ENCODE peak calls at places on chromosome 13, in seven cellular contexts. N is IMR-90, K is adipocyte, P is transverse colon, O is neuronal stem cell, M is testis, G is GM23338. X is an unnamed sample.

GRCh38 chr13:46648166-46648607 is 95.2 kb downstream of the LRCH1 start:
- DNase-seq in N (peak; percentile 60), K (peak; percentile 58), P (peak; percentile 64), O (no peak), M (no peak), G (peak; percentile 65), X (no peak)

GRCh38 chr13:73417012-73417615 is 358.3 kb downstream of the KLF5 start:
- DNase-seq in N (no peak), K (no peak), P (no peak), O (no peak), M (peak; percentile 16), G (peak; percentile 30), X (no peak)

GRCh38 chr13:114004416-114005205 is 30.7 kb upstream of the C13orf46 start:
- DNase-seq in N (peak; percentile 50), K (no peak), P (no peak), O (no peak), M (no peak), G (no peak), X (peak; percentile 39)

GRCh38 chr13:42148538-42148937 is 100.1 kb downstream of the DGKH start:
- DNase-seq in N (no peak), K (no peak), P (no peak), O (no peak), M (no peak), G (no peak), X (no peak)

GRCh38 chr13:51269039-51269438 is 46.8 kb downstream of the FAM124A start:
- DNase-seq in N (peak; percentile 26), K (peak; percentile 15), P (no peak), O (no peak), M (no peak), G (no peak), X (no peak)

GRCh38 chr13:26497991-26498423 is 59.5 kb upstream of the WASF3 start:
- DNase-seq in N (peak; percentile 96), K (no peak), P (no peak), O (no peak), M (no peak), G (no peak), X (no peak)

GRCh38 chr13:27482996-27483395 is 32.6 kb upstream of the MTIF3 start:
- DNase-seq in N (no peak), K (no peak), P (peak; percentile 43), O (no peak), M (no peak), G (no peak), X (no peak)

GRCh38 chr13:24651718-24652345 is 28.4 kb upstream of the ATP12A start:
- DNase-seq in N (no peak), K (no peak), P (peak; percentile 84), O (no peak), M (no peak), G (no peak), X (no peak)

GRCh38 chr13:41467546-41467945 is 10.2 kb downstream of the RGCC start:
- DNase-seq in N (no peak), K (no peak), P (no peak), O (no peak), M (no peak), G (peak; percentile 22), X (no peak)

GRCh38 chr13:103525530-103525929 is 459.3 kb upstream of the SLC10A2 start:
- DNase-seq in N (no peak), K (no peak), P (no peak), O (no peak), M (no peak), G (no peak), X (no peak)

GRCh38 chr13:102693250-102693649 is 1.6 kb downstream of the METTL21C start:
- DNase-seq in N (no peak), K (no peak), P (no peak), O (no peak), M (no peak), G (no peak), X (no peak)

GRCh38 chr13:100517135-100517534 is 71.5 kb downstream of the GGACT start:
- DNase-seq in N (no peak), K (no peak), P (peak; percentile 68), O (no peak), M (no peak), G (no peak), X (no peak)

GRCh38 chr13:61316647-61317046 is 99.0 kb downstream of the PCDH20 start:
- DNase-seq in N (no peak), K (no peak), P (no peak), O (no peak), M (no peak), G (peak; percentile 24), X (no peak)

GRCh38 chr13:48412881-48413351 is at the start of gene LPAR6:
- DNase-seq in N (peak; percentile 73), K (no peak), P (no peak), O (no peak), M (no peak), G (peak; percentile 35), X (no peak)

GRCh38 chr13:50370303-50370950 is 355.2 kb downstream of the KCNRG start:
- DNase-seq in N (no peak), K (no peak), P (no peak), O (no peak), M (no peak), G (no peak), X (no peak)

GRCh38 chr13:33927315-33927714 is 109.4 kb downstream of the RFC3 start:
- DNase-seq in N (peak; percentile 64), K (peak; percentile 67), P (no peak), O (no peak), M (no peak), G (no peak), X (no peak)

GRCh38 chr13:40494932-40495619 is 171.4 kb downstream of the FOXO1 start:
- DNase-seq in N (no peak), K (no peak), P (no peak), O (no peak), M (no peak), G (no peak), X (no peak)

GRCh38 chr13:29924482-29924884 is 74.1 kb upstream of the UBL3 start:
- DNase-seq in N (peak; percentile 86), K (peak; percentile 72), P (no peak), O (no peak), M (no peak), G (no peak), X (no peak)

GRCh38 chr13:45518525-45519235 is 53.9 kb downstream of the COG3 start:
- DNase-seq in N (peak; percentile 90), K (peak; percentile 55), P (no peak), O (no peak), M (no peak), G (no peak), X (no peak)
- H3K36me3 ChIP-seq in N (peaks cover 22% of the 10 kb centered on the region), K (peaks cover 84% of the 10 kb centered on the region), P (peaks cover 54% of the 10 kb centered on the region), O (peaks cover 8% of the 10 kb centered on the region), M (no peaks in the 10 kb centered on the region), G (peaks cover 19% of the 10 kb centered on the region), X (peaks cover 80% of the 10 kb centered on the region)

DNA sequence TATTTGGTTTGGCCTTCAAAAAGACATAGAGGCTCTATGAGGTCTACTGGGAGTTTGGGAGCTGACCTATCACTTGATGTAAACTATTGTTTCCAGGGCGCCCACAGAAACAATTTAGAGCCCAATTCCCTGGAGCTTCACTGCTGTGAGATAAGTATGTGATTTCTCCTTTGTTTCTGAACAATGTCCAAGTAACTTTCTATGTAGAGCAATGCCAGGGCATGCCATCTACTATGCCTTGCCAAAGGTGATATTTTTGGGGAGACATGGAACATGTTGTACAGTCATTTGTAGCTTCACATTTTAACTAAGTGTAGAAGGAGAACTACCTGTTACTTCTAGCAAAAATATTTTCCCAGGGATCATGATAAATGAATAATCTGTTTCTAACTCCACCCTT is 872.6 kb downstream of the GPC5 start:
- DNase-seq in N (no peak), K (no peak), P (no peak), O (no peak), M (no peak), G (no peak), X (no peak)
- H3K4me1 ChIP-seq in N (no peaks in the 10 kb centered on the region), K (no peaks in the 10 kb centered on the region), P (no peaks in the 10 kb centered on the region), O (no peaks in the 10 kb centered on the region), M (no peaks in the 10 kb centered on the region), G (no peaks in the 10 kb centered on the region), X (no peaks in the 10 kb centered on the region)

GRCh38 chr13:110426745-110427144 is 119.7 kb downstream of the COL4A2 start:
- DNase-seq in N (no peak), K (no peak), P (no peak), O (no peak), M (no peak), G (no peak), X (no peak)
- H3K36me3 ChIP-seq in N (peaks cover 47% of the 10 kb centered on the region), K (peaks cover 84% of the 10 kb centered on the region), P (no peaks in the 10 kb centered on the region), O (peaks cover 17% of the 10 kb centered on the region), M (no peaks in the 10 kb centered on the region), G (peaks cover 6% of the 10 kb centered on the region), X (peaks cover 65% of the 10 kb centered on the region)

DNA sequence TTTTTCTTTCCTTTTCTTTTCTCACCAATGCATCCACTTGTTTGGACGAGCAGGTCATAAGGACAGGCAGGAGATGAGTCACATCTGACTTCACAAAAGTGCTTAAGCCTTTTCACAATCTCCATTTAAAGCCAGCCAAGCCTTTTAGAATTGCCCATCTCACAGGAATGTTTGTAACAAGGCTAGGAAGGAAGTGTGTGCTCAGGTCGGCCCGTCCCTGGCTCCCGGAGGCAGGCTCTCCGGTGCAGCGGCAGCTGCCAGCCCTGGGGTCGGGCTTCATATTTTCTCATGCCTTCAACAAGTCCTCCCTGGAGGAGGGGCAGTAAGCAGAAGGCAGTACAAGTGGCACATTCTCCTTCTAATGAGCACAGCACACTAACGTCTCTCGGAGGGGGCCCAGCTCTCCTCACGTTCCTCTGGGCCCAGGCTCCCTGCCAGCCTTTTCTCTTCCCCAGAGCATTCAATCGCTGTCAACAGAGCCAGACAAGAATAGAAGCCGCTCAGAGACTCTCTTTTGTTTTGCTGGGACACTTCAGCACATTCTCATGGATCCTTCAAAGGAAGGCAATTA is 180.5 kb downstream of the COL4A1 start:
- DNase-seq in N (peak; percentile 98), K (peak; percentile 90), P (no peak), O (peak; percentile 84), M (no peak), G (peak; percentile 54), X (peak; percentile 76)
- H3K4me1 ChIP-seq in N (peaks cover 19% of the 10 kb centered on the region), K (peaks cover 19% of the 10 kb centered on the region), P (no peaks in the 10 kb centered on the region), O (peaks cover 39% of the 10 kb centered on the region), M (peaks cover 10% of the 10 kb centered on the region), G (peaks cover 13% of the 10 kb centered on the region), X (peaks cover 44% of the 10 kb centered on the region)

X was measured in left ventricle myocardium inferior.